ENCODE peak calls at places on chromosomes 6 and 20, in seven cellular contexts. E, B, S, N, M, R and U are unnamed samples. For H3K9me3, the result is how much of the 10 kb centered on the place peaks cover.

GRCh38 chr20:25989196-25989595 is 292.5 kb upstream of the ZNF337 start:
- DNase-seq in E (no peak), B (no peak), S (no peak), N (no peak), M (no peak), R (no peak), U (no peak)

GRCh38 chr6:154907293-154907692 is 87.8 kb upstream of the TIAM2 start:
- DNase-seq in E (no peak), B (peak), S (no peak), N (no peak), M (peak), R (no peak), U (no peak)

GRCh38 chr6:91273729-91274128 is 686.9 kb upstream of the MAP3K7 start:
- DNase-seq in E (no peak), B (no peak), S (no peak), N (peak), M (peak), R (no peak), U (peak)

GRCh38 chr20:51121901-51122412 is 99.0 kb upstream of the KCNG1 start:
- DNase-seq in E (no peak), B (peak), S (no peak), N (peak), M (no peak), R (no peak), U (no peak)

GRCh38 chr6:39880521-39881048 is 53.7 kb downstream of the MOCS1 start:
- DNase-seq in E (no peak), B (no peak), S (no peak), N (peak), M (no peak), R (no peak), U (no peak)

GRCh38 chr6:148329568-148330299 is 12.9 kb upstream of the SASH1 start:
- DNase-seq in E (no peak), B (peak), S (no peak), N (no peak), M (peak), R (no peak), U (no peak)

GRCh38 chr6:106181664-106182418 is 95.7 kb downstream of the PRDM1 start:
- DNase-seq in E (no peak), B (peak), S (no peak), N (no peak), M (peak), R (no peak), U (no peak)

GRCh38 chr6:147621280-147621679 is 112.8 kb downstream of the SAMD5 start:
- DNase-seq in E (no peak), B (peak), S (peak), N (no peak), M (peak), R (no peak), U (no peak)

GRCh38 chr6:168043193-168043847 is 35.7 kb downstream of the FRMD1 start:
- DNase-seq in E (peak), B (no peak), S (no peak), N (peak), M (no peak), R (no peak), U (no peak)

GRCh38 chr6:12049165-12049564 is 37.1 kb downstream of the HIVEP1 start:
- DNase-seq in E (no peak), B (no peak), S (no peak), N (no peak), M (no peak), R (no peak), U (no peak)

GRCh38 chr6:116017546-116018276 is 43.0 kb downstream of the FRK start:
- DNase-seq in E (no peak), B (no peak), S (no peak), N (no peak), M (no peak), R (no peak), U (no peak)

GRCh38 chr6:36962874-36963273 is 8.3 kb downstream of the PI16 start:
- DNase-seq in E (peak), B (peak), S (peak), N (peak), M (peak), R (no peak), U (peak)

GRCh38 chr6:7058250-7058923 is 49.4 kb upstream of the RREB1 start:
- DNase-seq in E (peak), B (peak), S (no peak), N (no peak), M (peak), R (no peak), U (no peak)

GRCh38 chr6:163436843-163437242 is 22.3 kb downstream of the QKI start:
- DNase-seq in E (no peak), B (no peak), S (no peak), N (no peak), M (no peak), R (no peak), U (no peak)

GRCh38 chr6:17469006-17469972 is 75.9 kb downstream of the CAP2 start:
- DNase-seq in E (no peak), B (no peak), S (no peak), N (no peak), M (no peak), R (no peak), U (no peak)

GRCh38 chr20:3786126-3786484 is 435 bp downstream of the CENPB start:
- DNase-seq in E (peak), B (peak), S (peak), N (no peak), M (peak), R (no peak), U (peak)

DNA sequence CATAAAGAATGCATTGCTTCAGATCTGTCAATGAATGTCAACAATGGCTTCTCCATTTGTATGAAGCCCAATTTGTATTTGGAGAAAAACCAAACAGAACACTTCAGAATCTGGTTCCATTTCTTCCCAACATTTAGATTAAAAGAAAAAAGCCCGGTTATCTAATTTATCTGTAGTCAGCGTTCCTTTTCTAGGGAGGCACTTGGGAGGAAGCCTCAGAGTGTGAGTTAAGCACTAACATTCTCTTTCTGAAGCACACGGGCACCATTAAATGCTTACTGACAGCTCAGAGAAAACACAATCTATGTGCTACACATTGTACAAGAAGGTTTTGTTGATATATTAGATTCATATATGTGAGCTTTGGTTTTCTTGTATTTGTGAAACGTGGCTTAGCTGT is 311.1 kb upstream of the AGPAT4 start:
- DNase-seq in E (no peak), B (no peak), S (no peak), N (no peak), M (no peak), R (no peak), U (no peak)
- H3K9me3 ChIP-seq in E (under half), B (under half), S (under half), N (under half), M (under half), R (under half), U (under half)

DNA sequence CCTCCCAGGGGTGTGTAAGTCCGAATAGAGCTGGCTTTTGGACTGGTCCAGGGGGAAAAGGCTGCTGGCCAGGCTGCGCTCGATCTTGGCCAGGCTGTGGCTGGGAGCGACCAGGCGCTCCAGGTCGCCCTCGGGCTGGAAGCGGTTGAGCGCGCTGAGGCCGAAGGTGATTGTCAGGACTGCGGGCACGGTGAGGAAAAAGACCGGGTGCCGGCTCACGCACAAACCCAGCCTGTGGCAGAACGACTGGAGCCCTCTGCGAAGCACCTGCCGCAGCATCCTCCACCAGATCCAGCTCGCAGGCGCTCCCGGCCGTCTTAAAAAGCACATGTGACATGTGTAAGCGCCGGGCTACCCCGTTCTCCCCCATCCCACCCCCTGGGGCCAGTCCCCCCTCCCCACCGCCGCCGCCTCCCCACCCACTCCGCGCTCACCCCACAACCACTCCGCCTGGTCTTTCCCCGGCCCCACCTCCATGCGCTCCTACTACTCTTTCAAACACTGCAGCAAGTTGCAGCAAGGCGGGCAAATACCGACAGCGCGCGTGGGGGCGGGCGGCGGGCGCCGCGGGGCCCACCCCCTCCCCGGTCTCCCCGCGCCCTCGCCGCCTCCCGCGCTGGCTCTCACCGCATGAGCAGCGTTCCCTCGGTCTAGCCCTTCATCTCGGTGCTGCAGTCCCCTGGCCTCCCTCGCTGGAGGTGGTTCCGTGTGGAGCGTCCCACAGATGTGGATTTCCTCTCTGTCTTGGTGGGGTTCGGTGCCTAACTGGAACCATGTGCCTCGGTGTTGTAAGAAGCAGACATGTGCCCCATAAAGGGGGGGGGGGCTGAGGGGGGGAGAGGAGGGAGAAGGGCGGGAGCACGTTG is 42.4 kb downstream of the PTCHD4 start:
- DNase-seq in E (no peak), B (no peak), S (no peak), N (no peak), M (no peak), R (no peak), U (peak)
- H3K4me3 ChIP-seq in E (peak), B (peak), S (no peak), N (peak), M (peak), R (peak), U (peak)

GRCh38 chr20:49285813-49286494 is 8.1 kb upstream of the ZNFX1 start:
- DNase-seq in E (no peak), B (no peak), S (no peak), N (no peak), M (no peak), R (no peak), U (no peak)
- H3K9me3 ChIP-seq in E (under half), B (under half), S (under half), N (under half), M (under half), R (half or more), U (under half)

DNA sequence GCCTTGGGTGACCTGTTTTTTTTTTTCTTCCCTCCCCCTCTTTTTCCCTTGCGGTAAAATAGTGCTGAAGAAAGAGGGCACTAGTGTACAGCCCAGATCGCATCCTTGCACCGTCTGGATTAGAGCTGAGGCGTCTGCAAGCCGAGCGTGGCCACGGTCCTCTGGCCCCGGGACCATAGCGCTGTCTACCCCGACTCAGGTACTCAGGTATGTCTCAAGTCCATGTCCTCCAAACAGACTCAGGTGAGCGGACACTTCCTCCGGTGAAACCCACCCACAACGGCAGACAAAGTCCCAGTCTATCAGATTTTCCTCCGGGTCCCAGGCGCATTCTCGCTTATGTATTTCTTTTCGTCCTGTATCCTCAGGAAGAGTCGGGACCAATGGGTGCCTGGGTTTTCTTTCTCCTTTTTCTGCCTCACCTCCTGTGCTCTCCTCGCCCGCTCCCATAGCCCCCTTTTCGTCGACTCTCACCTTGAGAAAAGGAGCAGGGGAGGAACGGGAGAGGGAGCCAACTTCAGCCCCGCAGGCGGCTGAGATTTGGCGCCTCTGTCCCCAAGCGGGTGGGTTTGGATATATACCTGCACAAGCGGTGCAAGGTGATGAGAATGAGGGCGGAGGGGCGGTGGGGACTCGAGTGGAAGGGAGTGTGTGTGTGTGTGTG is 1.1 kb upstream of the GRM1 start:
- DNase-seq in E (no peak), B (no peak), S (no peak), N (no peak), M (no peak), R (no peak), U (no peak)
- H3K4me3 ChIP-seq in E (no peak), B (no peak), S (no peak), N (no peak), M (peak), R (no peak), U (no peak)

DNA sequence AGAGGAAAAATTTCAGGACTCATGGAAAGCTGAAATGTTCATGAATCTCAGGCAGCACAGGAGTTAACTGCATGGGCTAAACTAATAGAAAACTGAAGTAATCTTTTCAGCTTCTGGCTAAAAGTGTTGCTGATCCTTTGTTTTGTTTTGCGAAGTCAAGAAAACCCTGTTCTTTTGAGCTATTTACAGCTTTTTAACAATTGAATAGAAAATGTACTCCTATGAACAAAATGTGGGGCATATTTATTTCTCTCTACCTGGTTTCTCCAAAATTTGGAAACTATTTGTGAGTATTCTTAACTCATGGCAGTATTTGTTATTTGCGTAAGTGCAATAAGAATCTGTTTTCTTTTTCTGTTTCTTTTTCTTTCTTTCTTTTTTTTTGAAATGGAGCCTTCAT is 818.8 kb upstream of the CITED2 start:
- DNase-seq in E (no peak), B (no peak), S (no peak), N (no peak), M (no peak), R (no peak), U (no peak)
- H3K9me3 ChIP-seq in E (under half), B (under half), S (under half), N (under half), M (under half), R (under half), U (under half)

GRCh38 chr20:59836768-59837167 is 96.7 kb downstream of the SYCP2 start:
- DNase-seq in E (no peak), B (no peak), S (no peak), N (no peak), M (no peak), R (no peak), U (no peak)
- H3K4me3 ChIP-seq in E (no peak), B (no peak), S (no peak), N (no peak), M (peak), R (no peak), U (peak)

GRCh38 chr6:22249646-22250045 is 47.2 kb downstream of the PRL start:
- DNase-seq in E (no peak), B (no peak), S (no peak), N (no peak), M (no peak), R (no peak), U (no peak)
- H3K9me3 ChIP-seq in E (under half), B (under half), S (under half), N (under half), M (under half), R (under half), U (under half)